ENCODE peak calls at places on chromosomes 3 and 15, in ten cellular contexts. P is tibial nerve, K is OCI-LY7, S is IMR-90, X is adrenal gland, E is HL-60, N is stomach, C is A549, J is lower lobe of right lung, Q is endothelial cell of umbilical vein. D is an unnamed sample.

GRCh38 chr15:80967451-80967850 is 22.2 kb downstream of the MESD start:
- DNase-seq in C (no peak), S (peak; percentile 76), X (no peak), E (no peak), Q (no peak), K (no peak), J (no peak), N (no peak), P (no peak), D (no peak)

GRCh38 chr3:45528429-45528828 is 66.1 kb upstream of the LIMD1 start:
- DNase-seq in E (no peak), J (no peak), S (peak; percentile 83), Q (no peak), K (no peak), C (no peak), N (no peak), X (no peak), P (no peak), D (no peak)

GRCh38 chr3:48997714-48998637 is 7.9 kb downstream of the P4HTM start:
- DNase-seq in J (no peak), X (no peak), P (no peak), N (no peak), Q (no peak), S (no peak), E (no peak), K (no peak), C (no peak), D (no peak)

GRCh38 chr3:132730891-132731580 is 8.8 kb upstream of the NPHP3 start:
- DNase-seq in J (no peak), K (peak; percentile 39), P (no peak), X (peak; percentile 10), N (no peak), C (peak; percentile 8), Q (peak; percentile 61), S (peak; percentile 57), E (peak; percentile 12), D (peak; percentile 20)

GRCh38 chr3:192892981-192893827 is 24.5 kb downstream of the MB21D2 start:
- DNase-seq in X (peak; percentile 91), E (peak; percentile 4), Q (peak; percentile 44), S (peak; percentile 91), C (peak; percentile 74), P (peak; percentile 21), J (peak; percentile 74), N (no peak), K (no peak), D (no peak)

GRCh38 chr15:77276096-77276495 is 143.8 kb downstream of the PEAK1 start:
- DNase-seq in P (no peak), N (no peak), J (no peak), K (no peak), E (no peak), S (no peak), Q (no peak), C (no peak), X (no peak), D (no peak)

GRCh38 chr15:69597061-69597592 is 144.5 kb downstream of the RPLP1 start:
- DNase-seq in C (no peak), Q (no peak), S (no peak), K (no peak), N (peak; percentile 5), J (no peak), P (no peak), E (no peak), X (no peak), D (no peak)

GRCh38 chr3:18217512-18218174 is 207.5 kb downstream of the SATB1 start:
- DNase-seq in J (no peak), X (no peak), S (no peak), K (no peak), P (no peak), C (no peak), E (no peak), N (no peak), Q (no peak), D (no peak)

GRCh38 chr15:70479785-70480184 is 283.6 kb downstream of the UACA start:
- DNase-seq in S (no peak), X (no peak), K (no peak), Q (no peak), P (no peak), C (no peak), J (no peak), N (no peak), E (peak; percentile 34), D (no peak)

GRCh38 chr3:29822051-29822450 is 541.2 kb downstream of the RBMS3 start:
- DNase-seq in J (no peak), X (no peak), E (no peak), P (no peak), S (peak; percentile 86), C (no peak), Q (peak; percentile 28), N (no peak), K (no peak), D (no peak)
- TF ChIP-seq CTCF in J (no peak), X (no peak), E (no peak), P (no peak), S (no peak), C (no peak), Q (no peak), N (no peak), K (no peak), D (no peak)

GRCh38 chr15:87793736-87794135 is 462.8 kb downstream of the NTRK3 start:
- DNase-seq in N (no peak), C (no peak), S (peak; percentile 37), K (no peak), E (no peak), J (no peak), X (no peak), P (no peak), Q (no peak), D (no peak)

GRCh38 chr15:87792250-87793030 is 464.1 kb downstream of the NTRK3 start:
- DNase-seq in N (no peak), S (peak; percentile 39), C (no peak), J (no peak), X (no peak), K (no peak), P (no peak), E (no peak), Q (no peak), D (no peak)
- H3K4me3 ChIP-seq in N (no peak overlapping the region), S (no peak overlapping the region), C (no peak overlapping the region), J (no peak overlapping the region), X (no peak overlapping the region), K (no peak overlapping the region), P (no peak overlapping the region), E (no peak overlapping the region), Q (no peak overlapping the region), D (no peak overlapping the region)

GRCh38 chr15:67144609-67145306 is 79.4 kb downstream of the SMAD3 start:
- DNase-seq in K (no peak), N (no peak), J (no peak), E (peak; percentile 74), P (no peak), C (no peak), S (peak; percentile 96), Q (no peak), X (no peak), D (no peak)
- H3K27ac ChIP-seq in K (no peak overlapping the region), N (peak overlapping the region; percentile 81), J (no peak overlapping the region), E (no peak overlapping the region), P (no peak overlapping the region), C (peak overlapping the region; percentile 92), S (peak overlapping the region; percentile 82), Q (peak overlapping the region; percentile 100), X (no peak overlapping the region), D (no peak overlapping the region)

GRCh38 chr3:23969393-23969792 is 24.3 kb downstream of the NR1D2 start:
- DNase-seq in K (no peak), P (no peak), N (no peak), X (no peak), J (no peak), S (no peak), E (no peak), C (no peak), Q (no peak), D (no peak)

GRCh38 chr3:23968467-23969184 is 23.5 kb downstream of the NR1D2 start:
- DNase-seq in J (no peak), E (no peak), N (no peak), P (no peak), K (no peak), C (peak; percentile 40), Q (no peak), X (no peak), S (peak; percentile 51), D (no peak)

GRCh38 chr3:23966308-23966707 is 21.2 kb downstream of the NR1D2 start:
- DNase-seq in J (no peak), S (peak; percentile 47), E (no peak), Q (peak; percentile 70), C (no peak), X (no peak), P (no peak), K (no peak), N (no peak), D (no peak)

DNA sequence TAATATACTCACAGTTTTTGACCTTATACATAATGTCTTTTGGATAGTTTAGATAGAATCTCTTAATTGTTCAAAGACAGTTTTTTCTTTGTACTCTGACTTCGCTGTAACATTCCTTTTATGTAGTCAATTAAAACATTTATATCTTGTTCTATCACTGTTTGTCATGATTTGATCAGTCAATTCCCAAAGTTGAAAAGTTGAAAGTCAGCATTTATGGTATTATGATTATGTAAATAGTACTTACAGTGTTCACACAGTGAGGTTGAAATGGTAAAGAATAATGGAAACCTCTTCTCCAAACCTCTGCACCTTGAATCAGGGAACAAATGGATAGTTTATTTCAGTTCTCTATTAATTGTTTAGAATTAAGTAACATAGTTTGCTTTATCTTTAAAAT is 26.6 kb downstream of the NR1D2 start:
- DNase-seq in E (no peak), S (no peak), J (no peak), N (no peak), P (no peak), Q (no peak), C (no peak), K (no peak), X (no peak), D (no peak)
- TF ChIP-seq CTCF in E (no peak), S (no peak), J (no peak), N (no peak), P (no peak), Q (no peak), C (no peak), K (no peak), X (no peak), D (no peak)

D was measured in WERI-Rb-1.